ENCODE peak calls at places on chromosomes 7 and 10, in seven cellular contexts. One of them, this sample, is unnamed.

GRCh38 chr7:26346611-26347200 is 55.0 kb downstream of the SNX10 start:
- DNase-seq in globus pallidus: no peak
- DNase-seq in adipocyte: no peak
- DNase-seq in hippocampal formation: no peak
- DNase-seq in stimulated activated CD8-positive, alpha-beta memory T cell treated with anti-CD3 and anti-CD28 coated beads, Interleukin-7, amount 100 ng/mL, for 1 hour: no peak
- DNase-seq in stimulated activated CD4-positive, alpha-beta T cell treated with anti-CD3 and anti-CD28 coated beads, Interleukin-12 subunit alpha, Interleukin-12 subunit beta, amount 100 ng/mL, for 48 hours: no peak
- DNase-seq in COLO829: peak
- DNase-seq in this sample: no peak

GRCh38 chr7:28626629-28627262 is 214.4 kb downstream of the CREB5 start:
- DNase-seq in globus pallidus: no peak
- DNase-seq in adipocyte: peak
- DNase-seq in hippocampal formation: no peak
- DNase-seq in stimulated activated CD8-positive, alpha-beta memory T cell treated with anti-CD3 and anti-CD28 coated beads, Interleukin-7, amount 100 ng/mL, for 1 hour: no peak
- DNase-seq in stimulated activated CD4-positive, alpha-beta T cell treated with anti-CD3 and anti-CD28 coated beads, Interleukin-12 subunit alpha, Interleukin-12 subunit beta, amount 100 ng/mL, for 48 hours: peak
- DNase-seq in COLO829: peak
- DNase-seq in this sample: peak

GRCh38 chr10:93464826-93465388 is 17.2 kb downstream of the MYOF start:
- DNase-seq in globus pallidus: no peak
- DNase-seq in adipocyte: no peak
- DNase-seq in hippocampal formation: no peak
- DNase-seq in stimulated activated CD8-positive, alpha-beta memory T cell treated with anti-CD3 and anti-CD28 coated beads, Interleukin-7, amount 100 ng/mL, for 1 hour: no peak
- DNase-seq in stimulated activated CD4-positive, alpha-beta T cell treated with anti-CD3 and anti-CD28 coated beads, Interleukin-12 subunit alpha, Interleukin-12 subunit beta, amount 100 ng/mL, for 48 hours: no peak
- DNase-seq in COLO829: no peak
- DNase-seq in this sample: no peak

GRCh38 chr10:67015225-67015624 is 89.4 kb downstream of the LRRTM3 start:
- DNase-seq in globus pallidus: no peak
- DNase-seq in adipocyte: peak
- DNase-seq in hippocampal formation: no peak
- DNase-seq in stimulated activated CD8-positive, alpha-beta memory T cell treated with anti-CD3 and anti-CD28 coated beads, Interleukin-7, amount 100 ng/mL, for 1 hour: no peak
- DNase-seq in stimulated activated CD4-positive, alpha-beta T cell treated with anti-CD3 and anti-CD28 coated beads, Interleukin-12 subunit alpha, Interleukin-12 subunit beta, amount 100 ng/mL, for 48 hours: no peak
- DNase-seq in COLO829: peak
- DNase-seq in this sample: no peak

GRCh38 chr10:130422366-130423324 is 286.5 kb downstream of the GLRX3 start:
- DNase-seq in globus pallidus: no peak
- DNase-seq in adipocyte: no peak
- DNase-seq in hippocampal formation: no peak
- DNase-seq in stimulated activated CD8-positive, alpha-beta memory T cell treated with anti-CD3 and anti-CD28 coated beads, Interleukin-7, amount 100 ng/mL, for 1 hour: no peak
- DNase-seq in stimulated activated CD4-positive, alpha-beta T cell treated with anti-CD3 and anti-CD28 coated beads, Interleukin-12 subunit alpha, Interleukin-12 subunit beta, amount 100 ng/mL, for 48 hours: no peak
- DNase-seq in COLO829: no peak
- DNase-seq in this sample: no peak

GRCh38 chr7:148700693-148701092 is 2.0 kb downstream of the CUL1 start:
- DNase-seq in globus pallidus: no peak
- DNase-seq in adipocyte: peak
- DNase-seq in hippocampal formation: no peak
- DNase-seq in stimulated activated CD8-positive, alpha-beta memory T cell treated with anti-CD3 and anti-CD28 coated beads, Interleukin-7, amount 100 ng/mL, for 1 hour: no peak
- DNase-seq in stimulated activated CD4-positive, alpha-beta T cell treated with anti-CD3 and anti-CD28 coated beads, Interleukin-12 subunit alpha, Interleukin-12 subunit beta, amount 100 ng/mL, for 48 hours: peak
- DNase-seq in COLO829: no peak
- DNase-seq in this sample: peak

GRCh38 chr10:92699518-92700272 is 9.9 kb downstream of the HHEX start:
- DNase-seq in globus pallidus: no peak
- DNase-seq in adipocyte: peak
- DNase-seq in hippocampal formation: no peak
- DNase-seq in stimulated activated CD8-positive, alpha-beta memory T cell treated with anti-CD3 and anti-CD28 coated beads, Interleukin-7, amount 100 ng/mL, for 1 hour: no peak
- DNase-seq in stimulated activated CD4-positive, alpha-beta T cell treated with anti-CD3 and anti-CD28 coated beads, Interleukin-12 subunit alpha, Interleukin-12 subunit beta, amount 100 ng/mL, for 48 hours: no peak
- DNase-seq in COLO829: no peak
- DNase-seq in this sample: peak

GRCh38 chr7:25296086-25296485 is 67.8 kb upstream of the NPVF start:
- DNase-seq in globus pallidus: no peak
- DNase-seq in adipocyte: no peak
- DNase-seq in hippocampal formation: no peak
- DNase-seq in stimulated activated CD8-positive, alpha-beta memory T cell treated with anti-CD3 and anti-CD28 coated beads, Interleukin-7, amount 100 ng/mL, for 1 hour: no peak
- DNase-seq in stimulated activated CD4-positive, alpha-beta T cell treated with anti-CD3 and anti-CD28 coated beads, Interleukin-12 subunit alpha, Interleukin-12 subunit beta, amount 100 ng/mL, for 48 hours: no peak
- DNase-seq in COLO829: no peak
- DNase-seq in this sample: no peak

GRCh38 chr7:121755818-121756501 is 117.0 kb upstream of the PTPRZ1 start:
- DNase-seq in globus pallidus: peak
- DNase-seq in adipocyte: no peak
- DNase-seq in hippocampal formation: no peak
- DNase-seq in stimulated activated CD8-positive, alpha-beta memory T cell treated with anti-CD3 and anti-CD28 coated beads, Interleukin-7, amount 100 ng/mL, for 1 hour: no peak
- DNase-seq in stimulated activated CD4-positive, alpha-beta T cell treated with anti-CD3 and anti-CD28 coated beads, Interleukin-12 subunit alpha, Interleukin-12 subunit beta, amount 100 ng/mL, for 48 hours: no peak
- DNase-seq in COLO829: no peak
- DNase-seq in this sample: no peak

GRCh38 chr10:106981461-106981850 is 183.1 kb downstream of the SORCS1 start:
- DNase-seq in globus pallidus: no peak
- DNase-seq in adipocyte: peak
- DNase-seq in hippocampal formation: no peak
- DNase-seq in stimulated activated CD8-positive, alpha-beta memory T cell treated with anti-CD3 and anti-CD28 coated beads, Interleukin-7, amount 100 ng/mL, for 1 hour: no peak
- DNase-seq in stimulated activated CD4-positive, alpha-beta T cell treated with anti-CD3 and anti-CD28 coated beads, Interleukin-12 subunit alpha, Interleukin-12 subunit beta, amount 100 ng/mL, for 48 hours: no peak
- DNase-seq in COLO829: peak
- DNase-seq in this sample: peak

GRCh38 chr10:86298501-86299001 is 68.0 kb downstream of the GRID1 start:
- DNase-seq in globus pallidus: no peak
- DNase-seq in adipocyte: no peak
- DNase-seq in hippocampal formation: no peak
- DNase-seq in stimulated activated CD8-positive, alpha-beta memory T cell treated with anti-CD3 and anti-CD28 coated beads, Interleukin-7, amount 100 ng/mL, for 1 hour: no peak
- DNase-seq in stimulated activated CD4-positive, alpha-beta T cell treated with anti-CD3 and anti-CD28 coated beads, Interleukin-12 subunit alpha, Interleukin-12 subunit beta, amount 100 ng/mL, for 48 hours: no peak
- DNase-seq in COLO829: no peak
- DNase-seq in this sample: no peak

GRCh38 chr7:83469491-83469890 is 179.4 kb downstream of the SEMA3E start:
- DNase-seq in globus pallidus: no peak
- DNase-seq in adipocyte: no peak
- DNase-seq in hippocampal formation: no peak
- DNase-seq in stimulated activated CD8-positive, alpha-beta memory T cell treated with anti-CD3 and anti-CD28 coated beads, Interleukin-7, amount 100 ng/mL, for 1 hour: no peak
- DNase-seq in stimulated activated CD4-positive, alpha-beta T cell treated with anti-CD3 and anti-CD28 coated beads, Interleukin-12 subunit alpha, Interleukin-12 subunit beta, amount 100 ng/mL, for 48 hours: no peak
- DNase-seq in COLO829: no peak
- DNase-seq in this sample: no peak

GRCh38 chr10:111739160-111739712 is 444.3 kb downstream of the GPAM start:
- DNase-seq in globus pallidus: no peak
- DNase-seq in adipocyte: no peak
- DNase-seq in hippocampal formation: no peak
- DNase-seq in stimulated activated CD8-positive, alpha-beta memory T cell treated with anti-CD3 and anti-CD28 coated beads, Interleukin-7, amount 100 ng/mL, for 1 hour: no peak
- DNase-seq in stimulated activated CD4-positive, alpha-beta T cell treated with anti-CD3 and anti-CD28 coated beads, Interleukin-12 subunit alpha, Interleukin-12 subunit beta, amount 100 ng/mL, for 48 hours: no peak
- DNase-seq in COLO829: no peak
- DNase-seq in this sample: no peak

GRCh38 chr10:85147346-85148250 is 819.2 kb downstream of the CCSER2 start:
- DNase-seq in globus pallidus: no peak
- DNase-seq in adipocyte: no peak
- DNase-seq in hippocampal formation: no peak
- DNase-seq in stimulated activated CD8-positive, alpha-beta memory T cell treated with anti-CD3 and anti-CD28 coated beads, Interleukin-7, amount 100 ng/mL, for 1 hour: no peak
- DNase-seq in stimulated activated CD4-positive, alpha-beta T cell treated with anti-CD3 and anti-CD28 coated beads, Interleukin-12 subunit alpha, Interleukin-12 subunit beta, amount 100 ng/mL, for 48 hours: no peak
- DNase-seq in COLO829: no peak
- DNase-seq in this sample: no peak

GRCh38 chr10:97542169-97543024 is 30.2 kb upstream of the ANKRD2 start:
- DNase-seq in globus pallidus: peak
- DNase-seq in adipocyte: peak
- DNase-seq in hippocampal formation: peak
- DNase-seq in stimulated activated CD8-positive, alpha-beta memory T cell treated with anti-CD3 and anti-CD28 coated beads, Interleukin-7, amount 100 ng/mL, for 1 hour: no peak
- DNase-seq in stimulated activated CD4-positive, alpha-beta T cell treated with anti-CD3 and anti-CD28 coated beads, Interleukin-12 subunit alpha, Interleukin-12 subunit beta, amount 100 ng/mL, for 48 hours: peak
- DNase-seq in COLO829: peak
- DNase-seq in this sample: peak

GRCh38 chr10:67812007-67812406 is 26.0 kb downstream of the DNAJC12 start:
- DNase-seq in globus pallidus: no peak
- DNase-seq in adipocyte: no peak
- DNase-seq in hippocampal formation: no peak
- DNase-seq in stimulated activated CD8-positive, alpha-beta memory T cell treated with anti-CD3 and anti-CD28 coated beads, Interleukin-7, amount 100 ng/mL, for 1 hour: no peak
- DNase-seq in stimulated activated CD4-positive, alpha-beta T cell treated with anti-CD3 and anti-CD28 coated beads, Interleukin-12 subunit alpha, Interleukin-12 subunit beta, amount 100 ng/mL, for 48 hours: no peak
- DNase-seq in COLO829: no peak
- DNase-seq in this sample: no peak

GRCh38 chr7:99143853-99144672 is at the start of gene SMURF1:
- DNase-seq in globus pallidus: peak
- DNase-seq in adipocyte: peak
- DNase-seq in hippocampal formation: peak
- DNase-seq in stimulated activated CD8-positive, alpha-beta memory T cell treated with anti-CD3 and anti-CD28 coated beads, Interleukin-7, amount 100 ng/mL, for 1 hour: peak
- DNase-seq in stimulated activated CD4-positive, alpha-beta T cell treated with anti-CD3 and anti-CD28 coated beads, Interleukin-12 subunit alpha, Interleukin-12 subunit beta, amount 100 ng/mL, for 48 hours: peak
- DNase-seq in COLO829: no peak
- DNase-seq in this sample: peak

GRCh38 chr7:1942026-1942703 is 272.1 kb downstream of the ELFN1 start:
- DNase-seq in globus pallidus: no peak
- DNase-seq in adipocyte: no peak
- DNase-seq in hippocampal formation: no peak
- DNase-seq in stimulated activated CD8-positive, alpha-beta memory T cell treated with anti-CD3 and anti-CD28 coated beads, Interleukin-7, amount 100 ng/mL, for 1 hour: no peak
- DNase-seq in stimulated activated CD4-positive, alpha-beta T cell treated with anti-CD3 and anti-CD28 coated beads, Interleukin-12 subunit alpha, Interleukin-12 subunit beta, amount 100 ng/mL, for 48 hours: no peak
- DNase-seq in COLO829: no peak
- DNase-seq in this sample: no peak